ENCODE peak calls at places on chromosomes 2 and 18, in ten cellular contexts. W is spleen, A is SK-N-SH, K is GM23338, H is Panc1, I is stomach, O is HL-60, N is sigmoid colon, G is suprapubic skin, P is HCT116. J is an unnamed sample.

GRCh38 chr2:110105608-110106467 is 9.8 kb downstream of the MALL start:
- DNase-seq in W (no peak), A (no peak), K (no peak), H (no peak), I (no peak), O (no peak), N (no peak), G (no peak), P (peak; percentile 97), J (peak; percentile 82)

GRCh38 chr2:113075030-113075429 is 7.3 kb downstream of the IL1F10 start:
- DNase-seq in W (no peak), A (no peak), K (no peak), H (no peak), I (no peak), O (no peak), N (no peak), G (no peak), P (no peak), J (no peak)

GRCh38 chr18:62454527-62454926 is 68.3 kb upstream of the ZCCHC2 start:
- DNase-seq in W (no peak), A (no peak), K (no peak), H (no peak), I (no peak), O (no peak), N (no peak), G (no peak), P (no peak), J (no peak)

GRCh38 chr2:139031722-139032121 is 251.5 kb upstream of the NXPH2 start:
- DNase-seq in W (no peak), A (peak; percentile 14), K (peak; percentile 34), H (no peak), I (no peak), O (peak; percentile 40), N (no peak), G (no peak), P (peak; percentile 48), J (no peak)

GRCh38 chr2:9388950-9389911 is 34.1 kb downstream of the ITGB1BP1 start:
- DNase-seq in W (peak; percentile 46), A (no peak), K (no peak), H (no peak), I (no peak), O (no peak), N (peak; percentile 58), G (peak; percentile 49), P (no peak), J (no peak)

GRCh38 chr2:190911813-190912212 is 31.2 kb downstream of the GLS start:
- DNase-seq in W (no peak), A (no peak), K (no peak), H (no peak), I (no peak), O (no peak), N (no peak), G (no peak), P (no peak), J (no peak)

GRCh38 chr2:191857406-191857805 is 10.5 kb upstream of the CAVIN2 start:
- DNase-seq in W (no peak), A (no peak), K (no peak), H (no peak), I (no peak), O (no peak), N (no peak), G (no peak), P (no peak), J (no peak)

GRCh38 chr2:98749053-98749450 is 18.1 kb upstream of the MGAT4A start:
- DNase-seq in W (no peak), A (no peak), K (no peak), H (no peak), I (no peak), O (peak; percentile 45), N (no peak), G (no peak), P (no peak), J (peak; percentile 26)

GRCh38 chr2:239462671-239463506 is 62.1 kb upstream of the HDAC4 start:
- DNase-seq in W (peak; percentile 61), A (no peak), K (no peak), H (no peak), I (peak; percentile 17), O (no peak), N (peak; percentile 55), G (peak; percentile 59), P (no peak), J (peak; percentile 7)

GRCh38 chr2:165837122-165837521 is 43.1 kb upstream of the GALNT3 start:
- DNase-seq in W (no peak), A (no peak), K (no peak), H (no peak), I (no peak), O (no peak), N (no peak), G (no peak), P (no peak), J (no peak)

GRCh38 chr2:147739531-147739930 is 105.3 kb upstream of the ACVR2A start:
- DNase-seq in W (no peak), A (no peak), K (no peak), H (no peak), I (no peak), O (no peak), N (no peak), G (no peak), P (no peak), J (no peak)

GRCh38 chr2:127584047-127584446 is 48.6 kb downstream of the MYO7B start:
- DNase-seq in W (peak; percentile 63), A (no peak), K (no peak), H (no peak), I (peak; percentile 15), O (no peak), N (no peak), G (no peak), P (no peak), J (no peak)

GRCh38 chr18:77022556-77022955 is 110.0 kb downstream of the MBP start:
- DNase-seq in W (no peak), A (no peak), K (no peak), H (no peak), I (no peak), O (no peak), N (no peak), G (no peak), P (no peak), J (no peak)

GRCh38 chr2:105792561-105792960 is 47.8 kb downstream of the NCK2 start:
- DNase-seq in W (no peak), A (no peak), K (no peak), H (no peak), I (no peak), O (no peak), N (no peak), G (no peak), P (no peak), J (no peak)
- TF ChIP-seq POLR2AphosphoS5 in W (no peak), A (no peak), K (no peak), H (no peak), I (no peak), O (no peak), N (no peak), G (no peak), P (no peak), J (no peak)

GRCh38 chr2:140695163-140695562 is 1435.7 kb downstream of the LRP1B start:
- DNase-seq in W (no peak), A (no peak), K (peak; percentile 36), H (peak; percentile 69), I (no peak), O (no peak), N (no peak), G (no peak), P (peak; percentile 65), J (no peak)

GRCh38 chr2:140698736-140699135 is 1432.1 kb downstream of the LRP1B start:
- DNase-seq in W (no peak), A (no peak), K (no peak), H (no peak), I (no peak), O (no peak), N (no peak), G (no peak), P (no peak), J (no peak)

GRCh38 chr2:140696449-140696848 is 1434.4 kb downstream of the LRP1B start:
- DNase-seq in W (no peak), A (no peak), K (peak; percentile 28), H (no peak), I (no peak), O (no peak), N (no peak), G (no peak), P (peak; percentile 24), J (no peak)
- TF ChIP-seq CTCF in W (no peak), A (no peak), K (no peak), H (no peak), I (no peak), O (no peak), N (no peak), G (no peak), P (peak; percentile 8), J (no peak)

DNA sequence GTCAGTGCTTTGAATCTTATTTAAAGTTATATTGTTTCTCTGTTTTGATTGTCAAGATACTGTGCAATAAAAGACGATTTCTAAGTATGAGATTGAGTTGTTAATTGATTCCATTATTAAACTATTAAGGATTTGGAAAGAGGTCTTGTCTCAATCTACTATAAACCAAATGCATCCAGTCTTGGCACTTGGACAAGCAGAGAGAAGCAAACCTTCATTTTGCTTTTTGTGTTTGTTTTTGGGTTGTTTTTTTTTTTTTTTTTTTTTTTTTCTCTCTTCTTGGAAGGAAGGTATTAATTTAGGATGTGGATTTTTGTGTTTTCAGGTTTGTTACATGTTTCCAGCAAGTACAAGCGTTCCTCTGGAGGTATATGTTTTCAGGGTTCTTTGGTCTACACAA is 1.6 kb downstream of the PRKCE start:
- DNase-seq in W (no peak), A (no peak), K (no peak), H (no peak), I (no peak), O (no peak), N (no peak), G (no peak), P (no peak), J (no peak)
- H3K27me3 ChIP-seq in W (no peaks in the 10 kb centered on the region), A (no peaks in the 10 kb centered on the region), K (peaks cover 65% of the 10 kb centered on the region), H (no peaks in the 10 kb centered on the region), I (no peaks in the 10 kb centered on the region), O (peaks cover 17% of the 10 kb centered on the region), N (no peaks in the 10 kb centered on the region), G (no peaks in the 10 kb centered on the region), P (no peaks in the 10 kb centered on the region), J (no peaks in the 10 kb centered on the region)

GRCh38 chr2:242064364-242065250 is 195.1 kb downstream of the RTP5 start:
- DNase-seq in W (peak; percentile 54), A (no peak), K (no peak), H (no peak), I (no peak), O (no peak), N (no peak), G (no peak), P (no peak), J (no peak)

GRCh38 chr2:242063364-242064249 is 194.1 kb downstream of the RTP5 start:
- DNase-seq in W (peak; percentile 59), A (no peak), K (peak; percentile 50), H (no peak), I (no peak), O (no peak), N (no peak), G (no peak), P (no peak), J (no peak)

GRCh38 chr2:242065456-242065855 is 195.9 kb downstream of the RTP5 start:
- DNase-seq in W (no peak), A (no peak), K (no peak), H (no peak), I (no peak), O (no peak), N (no peak), G (no peak), P (no peak), J (no peak)

DNA sequence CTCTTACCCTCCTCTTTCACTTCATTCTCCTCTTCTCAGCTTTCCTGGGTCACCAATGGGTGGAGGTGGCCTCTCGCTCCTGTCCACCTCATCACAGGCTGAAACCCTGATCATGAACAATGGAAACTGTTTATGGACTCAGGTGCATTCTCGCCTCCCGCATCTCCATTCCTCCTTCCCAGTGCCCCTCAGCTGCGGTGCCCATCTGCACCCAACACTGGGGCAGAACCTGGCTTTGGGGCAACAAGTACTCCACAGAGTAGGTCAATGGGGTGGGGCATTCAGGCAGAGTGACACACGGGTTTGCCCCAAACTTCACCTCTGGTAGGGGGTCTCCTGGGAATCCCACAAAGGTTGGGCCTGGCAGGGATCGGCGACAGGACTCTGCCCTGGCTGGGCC is 199.5 kb downstream of the RTP5 start:
- DNase-seq in W (no peak), A (no peak), K (no peak), H (no peak), I (no peak), O (no peak), N (no peak), G (no peak), P (no peak), J (no peak)
- TF ChIP-seq POLR2AphosphoS5 in W (no peak), A (no peak), K (no peak), H (no peak), I (no peak), O (no peak), N (no peak), G (no peak), P (no peak), J (no peak)

J was measured in transverse colon.